ENCODE peak calls at places on chromosomes 1 and 21, in seven cellular contexts. A is stimulated activated CD8-positive, alpha-beta memory T cell treated with anti-CD3 and anti-CD28 coated beads, Interleukin-15, amount 100 ng/mL, for 24 hours; G is kidney epithelial cell; J is GM12892; V is Ammon's horn; Q is germinal center; Y is amygdala. B is an unnamed sample.

GRCh38 chr1:91731815-91732214 is 154.1 kb downstream of the TGFBR3 start:
- DNase-seq in A (no peak), G (peak; percentile 71), J (no peak), V (no peak), Q (no peak), Y (no peak), B (peak; percentile 14)

GRCh38 chr1:30330644-30331043 is 392.7 kb downstream of the MATN1 start:
- DNase-seq in A (no peak), G (no peak), J (no peak), V (no peak), Q (no peak), Y (no peak), B (no peak)

GRCh38 chr1:211910917-211911485 is 80.4 kb upstream of the LPGAT1 start:
- DNase-seq in A (no peak), G (no peak), J (no peak), V (no peak), Q (no peak), Y (no peak), B (no peak)

GRCh38 chr1:170410391-170411146 is 121.4 kb upstream of the GORAB start:
- DNase-seq in A (no peak), G (no peak), J (no peak), V (no peak), Q (no peak), Y (no peak), B (no peak)

GRCh38 chr1:64969305-64970066 is 3.1 kb upstream of the JAK1 start:
- DNase-seq in A (no peak), G (no peak), J (no peak), V (no peak), Q (no peak), Y (no peak), B (no peak)

GRCh38 chr21:32334980-32335471 is 36.4 kb downstream of the MRAP start:
- DNase-seq in A (no peak), G (no peak), J (no peak), V (peak; percentile 82), Q (no peak), Y (peak; percentile 64), B (peak; percentile 57)

GRCh38 chr1:17170571-17170970 is 34.4 kb upstream of the PADI1 start:
- DNase-seq in A (no peak), G (no peak), J (no peak), V (no peak), Q (no peak), Y (no peak), B (no peak)

GRCh38 chr1:199247891-199248290 is 609.1 kb downstream of the PTPRC start:
- DNase-seq in A (no peak), G (no peak), J (no peak), V (no peak), Q (no peak), Y (no peak), B (no peak)

GRCh38 chr1:176198413-176198812 is 8.7 kb downstream of the COP1 start:
- DNase-seq in A (no peak), G (no peak), J (no peak), V (no peak), Q (no peak), Y (no peak), B (no peak)

GRCh38 chr1:76576876-76577817 is 290.1 kb upstream of the ST6GALNAC5 start:
- DNase-seq in A (no peak), G (no peak), J (no peak), V (no peak), Q (no peak), Y (no peak), B (no peak)

GRCh38 chr1:67724928-67725560 is 40.0 kb downstream of the GADD45A start:
- DNase-seq in A (no peak), G (peak; percentile 83), J (no peak), V (peak; percentile 27), Q (no peak), Y (peak; percentile 13), B (no peak)

GRCh38 chr1:47796626-47797025 is 200.6 kb downstream of the TRABD2B start:
- DNase-seq in A (no peak), G (no peak), J (no peak), V (no peak), Q (no peak), Y (no peak), B (no peak)

GRCh38 chr1:8822383-8823294 is 5.2 kb upstream of the RERE start:
- DNase-seq in A (no peak), G (peak; percentile 73), J (no peak), V (no peak), Q (no peak), Y (no peak), B (no peak)

GRCh38 chr21:34986561-34987533 is 62.3 kb downstream of the RUNX1 start:
- DNase-seq in A (no peak), G (peak; percentile 65), J (no peak), V (no peak), Q (peak; percentile 8), Y (no peak), B (no peak)

GRCh38 chr1:57304591-57304990 is 119.3 kb downstream of the DAB1 start:
- DNase-seq in A (no peak), G (no peak), J (no peak), V (no peak), Q (no peak), Y (no peak), B (no peak)

GRCh38 chr21:35102488-35103407 is 53.6 kb upstream of the RUNX1 start:
- DNase-seq in A (no peak), G (no peak), J (peak; percentile 15), V (peak; percentile 67), Q (peak; percentile 80), Y (peak; percentile 23), B (peak; percentile 9)

GRCh38 chr21:16775056-16775455 is 737.8 kb upstream of the CXADR start:
- DNase-seq in A (no peak), G (no peak), J (no peak), V (peak; percentile 81), Q (no peak), Y (peak; percentile 43), B (peak; percentile 52)

GRCh38 chr1:227901906-227902640 is 45.7 kb downstream of the WNT9A start:
- DNase-seq in A (no peak), G (no peak), J (no peak), V (no peak), Q (no peak), Y (no peak), B (no peak)

GRCh38 chr1:111612006-111612405 is 7.6 kb upstream of the RAP1A start:
- DNase-seq in A (no peak), G (no peak), J (no peak), V (no peak), Q (no peak), Y (no peak), B (no peak)

GRCh38 chr1:112772781-112773180 is 57.6 kb upstream of the PPM1J start:
- DNase-seq in A (no peak), G (no peak), J (no peak), V (no peak), Q (no peak), Y (no peak), B (no peak)

GRCh38 chr1:226060976-226061792 is 1.3 kb upstream of the H3-3A start:
- DNase-seq in A (no peak), G (no peak), J (no peak), V (no peak), Q (no peak), Y (no peak), B (no peak)

GRCh38 chr1:110787328-110788071 is 85.4 kb upstream of the CD53 start:
- DNase-seq in A (no peak), G (no peak), J (no peak), V (no peak), Q (peak; percentile 74), Y (no peak), B (no peak)

GRCh38 chr1:181077576-181078242 is 10.8 kb upstream of the IER5 start:
- DNase-seq in A (no peak), G (no peak), J (no peak), V (no peak), Q (no peak), Y (no peak), B (no peak)

GRCh38 chr1:163290025-163290610 is 31.6 kb upstream of the NUF2 start:
- DNase-seq in A (no peak), G (no peak), J (no peak), V (no peak), Q (no peak), Y (no peak), B (no peak)

GRCh38 chr1:40770296-40771070 is 13.1 kb upstream of the KCNQ4 start:
- DNase-seq in A (no peak), G (no peak), J (no peak), V (no peak), Q (no peak), Y (no peak), B (no peak)

GRCh38 chr1:227343727-227344551 is 25.6 kb upstream of the CDC42BPA start:
- DNase-seq in A (no peak), G (no peak), J (no peak), V (no peak), Q (no peak), Y (no peak), B (no peak)

B was measured in substantia nigra.